ENCODE peak calls at places on chromosome 2, in five cellular contexts. V is GM12891, W is Peyer's patch, T is IMR-90, P is esophagus squamous epithelium. Z is an unnamed sample.

GRCh38 chr2:215692387-215693079 is 256.7 kb upstream of the FN1 start:
- DNase-seq in V (no peak), W (no peak), T (peak; percentile 90), P (no peak), Z (no peak)

GRCh38 chr2:100416939-100417744 is at the start of gene CHST10:
- DNase-seq in V (peak; percentile 84), W (peak; percentile 60), T (peak; percentile 28), P (no peak), Z (peak; percentile 71)

GRCh38 chr2:169790581-169790980 is 8.1 kb upstream of the SSB start:
- DNase-seq in V (no peak), W (no peak), T (no peak), P (no peak), Z (no peak)

GRCh38 chr2:238091426-238092060 is 8.6 kb upstream of the ESPNL start:
- DNase-seq in V (no peak), W (no peak), T (no peak), P (no peak), Z (no peak)

GRCh38 chr2:23566236-23567142 is 181.5 kb downstream of the KLHL29 start:
- DNase-seq in V (peak; percentile 56), W (no peak), T (peak; percentile 32), P (no peak), Z (peak; percentile 47)

GRCh38 chr2:144421606-144422510 is 98.1 kb downstream of the ZEB2 start:
- DNase-seq in V (no peak), W (no peak), T (no peak), P (no peak), Z (no peak)

GRCh38 chr2:196277002-196277401 is 105.6 kb upstream of the STK17B start:
- DNase-seq in V (peak; percentile 28), W (no peak), T (peak; percentile 64), P (no peak), Z (no peak)

GRCh38 chr2:237593596-237594310 is 3.2 kb upstream of the RAB17 start:
- DNase-seq in V (no peak), W (peak; percentile 37), T (no peak), P (no peak), Z (no peak)

GRCh38 chr2:231708773-231709635 is 679 bp downstream of the PTMA start:
- DNase-seq in V (no peak), W (peak; percentile 74), T (peak; percentile 31), P (no peak), Z (no peak)

GRCh38 chr2:229492034-229492433 is 220.9 kb upstream of the PID1 start:
- DNase-seq in V (no peak), W (no peak), T (no peak), P (no peak), Z (no peak)

GRCh38 chr2:235727891-235728380 is 234.1 kb downstream of the AGAP1 start:
- DNase-seq in V (no peak), W (no peak), T (no peak), P (no peak), Z (no peak)

GRCh38 chr2:102848366-102848839 is 86.6 kb downstream of the TMEM182 start:
- DNase-seq in V (no peak), W (peak; percentile 60), T (peak; percentile 3), P (no peak), Z (peak; percentile 30)

GRCh38 chr2:161096336-161096735 is 63.9 kb upstream of the TANK start:
- DNase-seq in V (no peak), W (no peak), T (no peak), P (no peak), Z (no peak)

GRCh38 chr2:209316141-209316540 is 107.7 kb upstream of the MAP2 start:
- DNase-seq in V (no peak), W (no peak), T (no peak), P (no peak), Z (no peak)

GRCh38 chr2:44799105-44799504 is 142.4 kb upstream of the SIX3 start:
- DNase-seq in V (no peak), W (no peak), T (no peak), P (no peak), Z (no peak)

DNA sequence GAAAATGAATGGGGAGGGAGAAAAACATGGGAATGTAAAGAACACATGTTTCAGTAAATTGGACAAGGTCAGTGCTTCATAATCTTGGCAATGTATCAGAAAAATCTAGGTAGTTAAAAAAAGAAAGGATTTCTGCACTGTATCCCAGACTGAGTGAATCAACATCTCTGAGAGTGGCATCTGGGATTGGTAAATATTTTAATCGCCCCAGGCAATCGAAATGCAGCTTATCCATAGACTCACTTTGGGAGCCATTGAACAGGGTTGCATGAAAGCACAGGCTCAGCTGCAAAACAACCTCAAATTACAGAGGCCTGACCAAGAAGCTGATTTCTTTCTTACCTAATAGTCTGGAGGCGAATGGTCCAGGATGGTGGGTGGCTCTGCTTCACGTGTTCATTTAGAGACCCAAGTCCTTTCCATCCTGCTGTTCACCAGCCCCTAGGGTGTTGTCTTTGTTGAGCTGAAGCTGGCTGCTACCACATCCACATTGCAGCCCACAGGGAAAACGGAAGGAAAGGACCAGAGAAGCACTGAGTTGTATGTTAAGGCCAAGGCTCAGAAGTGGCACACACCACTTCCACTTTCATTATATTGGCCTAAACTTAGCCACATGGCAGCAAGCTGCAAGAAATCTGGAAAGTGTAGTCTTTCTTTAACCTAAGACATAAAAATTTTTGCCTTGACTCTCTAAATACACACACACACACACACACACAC is 59.0 kb downstream of the MOGAT1 start:
- DNase-seq in V (no peak), W (no peak), T (no peak), P (no peak), Z (no peak)
- TF ChIP-seq POLR2A in V (no peak), W (no peak), T (no peak), P (no peak), Z (no peak)

GRCh38 chr2:39334529-39334928 is 90.8 kb upstream of the CDKL4 start:
- DNase-seq in V (no peak), W (no peak), T (no peak), P (no peak), Z (no peak)
- TF ChIP-seq POLR2A in V (no peak), W (no peak), T (no peak), P (no peak), Z (no peak)

DNA sequence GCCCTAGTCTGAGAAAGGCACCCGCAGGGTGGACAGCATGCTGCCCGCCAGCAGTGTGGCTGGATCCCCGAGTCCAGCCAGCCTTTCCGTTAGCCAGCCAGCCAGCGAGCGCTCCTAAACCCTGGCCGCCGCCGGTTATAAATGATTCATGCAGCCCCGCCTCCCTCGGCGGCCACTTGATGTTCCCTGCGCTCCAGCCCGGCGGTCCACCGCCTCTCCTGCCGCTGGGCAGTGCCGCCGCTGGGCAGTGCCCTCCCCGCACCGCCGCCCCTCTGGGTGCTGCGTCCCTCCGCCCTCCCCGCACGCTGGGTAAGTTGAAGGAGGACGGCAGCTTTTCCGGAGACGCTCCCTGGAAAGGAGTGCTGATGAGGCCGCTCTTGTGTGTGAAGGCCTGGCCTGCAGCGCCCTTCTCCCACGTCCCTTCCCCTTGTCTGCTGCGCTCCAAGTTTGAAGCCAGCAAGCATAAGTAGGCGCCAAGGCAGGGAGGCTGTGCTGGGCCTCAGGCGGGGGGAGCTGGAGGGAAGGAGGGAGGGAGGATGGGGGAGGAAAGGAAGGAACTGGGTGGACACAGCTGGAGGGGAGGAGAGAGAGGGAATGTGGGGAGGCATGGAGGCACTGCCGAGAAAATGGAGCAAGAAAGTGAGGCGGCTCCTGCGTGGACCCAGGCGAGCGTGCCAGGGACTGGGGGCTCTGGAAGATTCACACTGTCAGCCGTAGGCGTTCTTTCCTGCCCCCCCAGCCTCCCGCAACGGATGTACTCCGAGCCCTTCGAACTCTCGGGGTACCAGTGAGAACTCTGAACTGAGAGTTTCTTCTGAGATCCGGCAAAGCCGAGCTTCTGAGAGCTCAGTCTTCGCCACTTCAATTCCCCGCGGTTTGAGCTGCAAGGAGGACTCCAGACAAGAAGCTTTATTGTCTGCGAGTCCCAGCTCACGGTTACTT is 131.9 kb downstream of the GLI2 start:
- DNase-seq in V (no peak), W (peak; percentile 66), T (peak; percentile 77), P (no peak), Z (peak; percentile 91)
- TF ChIP-seq POLR2A in V (no peak), W (no peak), T (peak; percentile 62), P (no peak), Z (peak; percentile 49)

DNA sequence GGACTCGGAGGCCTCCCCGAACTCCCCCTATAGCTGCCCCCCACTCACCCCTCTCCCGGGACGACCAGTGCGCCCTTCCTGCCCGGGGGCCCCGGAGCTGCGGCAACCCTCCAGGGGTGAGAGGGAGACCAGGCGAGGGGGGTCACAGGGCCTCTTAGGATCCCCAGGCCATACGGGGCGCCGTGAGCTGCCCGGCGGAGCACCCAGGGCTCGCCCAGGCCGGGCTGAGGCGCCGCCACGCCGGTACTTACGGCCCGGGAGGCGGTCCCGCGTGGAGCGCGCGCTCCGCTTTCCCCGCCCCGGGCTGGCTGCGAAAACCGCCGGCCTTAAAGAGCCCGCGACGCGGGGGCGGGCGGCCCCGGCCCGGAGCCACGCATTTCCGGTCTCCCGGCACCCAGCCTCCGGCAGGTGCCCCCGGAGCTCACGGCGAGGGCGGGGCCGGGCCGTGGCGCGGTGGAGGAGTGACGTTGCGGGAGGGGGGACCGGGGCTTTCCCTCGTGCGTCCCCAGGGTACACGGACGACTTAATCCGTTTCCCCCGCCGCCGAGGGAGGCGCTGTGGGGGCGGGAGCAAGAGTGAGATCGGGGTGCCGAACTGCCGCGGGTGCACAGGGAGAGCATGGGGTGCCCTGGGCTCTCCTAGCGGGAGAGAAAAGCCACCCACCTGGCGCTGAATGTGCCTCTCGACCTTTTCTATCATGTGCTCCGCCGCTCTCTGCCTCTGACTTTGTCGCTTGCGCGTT is at the start of gene METTL21A:
- DNase-seq in V (peak; percentile 85), W (peak; percentile 94), T (peak; percentile 86), P (peak; percentile 44), Z (peak; percentile 88)
- TF ChIP-seq POLR2A in V (peak; percentile 77), W (peak; percentile 66), T (peak; percentile 89), P (peak; percentile 33), Z (peak; percentile 75)